ENCODE peak calls at places on chromosomes 6 and 20, in seven cellular contexts. T is brain microvascular endothelial cell, J is fibroblast of lung, B is BJ, Y is DND-41, N is Caco-2, D is AG10803. Z is an unnamed sample.

GRCh38 chr20:4666001-4666470 is 55.7 kb upstream of the PRND start:
- DNase-seq in T (peak; percentile 65), J (peak; percentile 80), B (peak; percentile 40), Y (peak; percentile 71), N (no peak), D (peak; percentile 61), Z (no peak)

GRCh38 chr20:44089987-44090674 is 96.9 kb downstream of the JPH2 start:
- DNase-seq in T (peak; percentile 60), J (peak; percentile 64), B (no peak), Y (no peak), N (peak; percentile 67), D (peak; percentile 55), Z (no peak)

GRCh38 chr6:31179042-31179386 is 8.5 kb upstream of the POU5F1 start:
- DNase-seq in T (no peak), J (no peak), B (no peak), Y (no peak), N (no peak), D (no peak), Z (no peak)

GRCh38 chr20:42378826-42379225 is 760.6 kb upstream of the CHD6 start:
- DNase-seq in T (no peak), J (no peak), B (no peak), Y (no peak), N (no peak), D (no peak), Z (no peak)

GRCh38 chr6:134389658-134390057 is 71.7 kb upstream of the SGK1 start:
- DNase-seq in T (no peak), J (no peak), B (no peak), Y (no peak), N (no peak), D (no peak), Z (no peak)

GRCh38 chr20:32149566-32150170 is 40.2 kb downstream of the TM9SF4 start:
- DNase-seq in T (no peak), J (peak; percentile 19), B (no peak), Y (no peak), N (no peak), D (no peak), Z (no peak)

GRCh38 chr6:69624944-69625343 is 171.9 kb downstream of the LMBRD1 start:
- DNase-seq in T (no peak), J (no peak), B (no peak), Y (no peak), N (no peak), D (no peak), Z (no peak)

GRCh38 chr6:132993738-132994137 is 179.4 kb downstream of the RPS12 start:
- DNase-seq in T (no peak), J (no peak), B (no peak), Y (no peak), N (no peak), D (no peak), Z (no peak)

GRCh38 chr6:26576929-26577719 is 19.6 kb upstream of the ABT1 start:
- DNase-seq in T (peak; percentile 89), J (peak; percentile 76), B (no peak), Y (peak; percentile 62), N (no peak), D (peak; percentile 71), Z (no peak)

GRCh38 chr6:75201901-75202672 is 3.8 kb downstream of the COL12A1 start:
- DNase-seq in T (peak; percentile 5), J (peak; percentile 62), B (no peak), Y (no peak), N (no peak), D (no peak), Z (no peak)

GRCh38 chr6:1242439-1242838 is 69.5 kb upstream of the FOXQ1 start:
- DNase-seq in T (peak; percentile 10), J (no peak), B (peak; percentile 74), Y (no peak), N (no peak), D (peak; percentile 54), Z (peak; percentile 88)

GRCh38 chr6:149560736-149561135 is 5.4 kb upstream of the GINM1 start:
- DNase-seq in T (peak; percentile 12), J (no peak), B (no peak), Y (peak; percentile 31), N (peak; percentile 31), D (no peak), Z (no peak)

GRCh38 chr6:145086197-145086596 is 649.1 kb downstream of the EPM2A start:
- DNase-seq in T (peak; percentile 59), J (peak; percentile 18), B (no peak), Y (no peak), N (no peak), D (peak; percentile 53), Z (no peak)

GRCh38 chr20:7031222-7031621 is 263.7 kb downstream of the BMP2 start:
- DNase-seq in T (no peak), J (no peak), B (no peak), Y (no peak), N (no peak), D (no peak), Z (no peak)

GRCh38 chr6:27224729-27225128 is 22.8 kb upstream of the PRSS16 start:
- DNase-seq in T (no peak), J (no peak), B (no peak), Y (no peak), N (no peak), D (no peak), Z (no peak)

GRCh38 chr6:149861603-149862423 is 2.3 kb downstream of the LRP11 start:
- DNase-seq in T (no peak), J (peak; percentile 45), B (no peak), Y (no peak), N (no peak), D (no peak), Z (no peak)

GRCh38 chr6:4647414-4648365 is 128.5 kb upstream of the CDYL start:
- DNase-seq in T (peak; percentile 69), J (peak; percentile 81), B (no peak), Y (peak; percentile 58), N (peak; percentile 87), D (peak; percentile 74), Z (peak; percentile 66)
- H3K4me3 ChIP-seq in T (peak overlapping the region; percentile 39), J (peak overlapping the region; percentile 51), B (peak overlapping the region; percentile 30), Y (no peak overlapping the region), N (peak overlapping the region; percentile 22), D (peak overlapping the region; percentile 58), Z (peak overlapping the region; percentile 45)

DNA sequence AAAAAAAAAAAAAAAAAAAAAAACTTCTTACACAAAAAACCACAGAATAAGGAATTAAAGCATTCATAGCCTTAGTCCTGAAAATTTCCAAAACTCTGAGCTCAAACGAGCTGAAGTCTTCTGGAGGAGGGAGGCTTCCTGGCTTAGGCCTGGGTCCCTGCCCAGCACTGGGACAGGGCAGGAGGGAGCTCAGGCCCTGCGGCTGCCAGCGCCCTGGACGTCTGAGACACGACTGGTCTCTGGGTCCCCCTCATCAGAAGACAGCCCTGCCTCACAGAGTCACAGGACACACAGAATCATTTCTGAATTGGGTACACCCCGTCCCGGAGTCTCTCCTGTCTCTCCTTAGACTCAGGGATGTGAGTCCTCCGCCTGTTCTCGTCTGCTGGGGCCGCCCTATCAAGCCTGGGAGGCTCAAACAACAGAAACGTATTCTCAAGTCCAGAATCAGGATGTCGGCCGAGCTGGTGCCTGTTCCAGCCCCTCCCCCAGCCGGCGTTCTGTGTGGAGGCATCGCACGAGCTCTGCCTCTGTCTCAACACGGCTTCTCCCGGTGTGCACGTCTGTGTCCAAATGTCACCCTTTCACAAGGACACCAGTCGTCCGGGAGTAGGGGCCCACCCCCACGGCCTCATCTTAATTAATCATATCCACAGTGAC is 39.4 kb downstream of the ZBTB46 start:
- DNase-seq in T (no peak), J (no peak), B (no peak), Y (no peak), N (no peak), D (no peak), Z (no peak)
- TF ChIP-seq CTCF in T (no peak), J (no peak), B (no peak), Y (no peak), N (no peak), D (no peak), Z (no peak)

GRCh38 chr6:5998741-5999687 is 7.7 kb downstream of the NRN1 start:
- DNase-seq in T (no peak), J (no peak), B (no peak), Y (no peak), N (no peak), D (peak; percentile 50), Z (no peak)
- H3K4me3 ChIP-seq in T (peak overlapping the region; percentile 22), J (peak overlapping the region; percentile 47), B (no peak overlapping the region), Y (no peak overlapping the region), N (no peak overlapping the region), D (peak overlapping the region; percentile 51), Z (no peak overlapping the region)

GRCh38 chr6:33712914-33713313 is 1.4 kb upstream of the UQCC2 start:
- DNase-seq in T (no peak), J (no peak), B (no peak), Y (no peak), N (no peak), D (no peak), Z (no peak)

GRCh38 chr6:33709605-33710295 is 1.8 kb downstream of the UQCC2 start:
- DNase-seq in T (no peak), J (no peak), B (no peak), Y (no peak), N (no peak), D (no peak), Z (no peak)

GRCh38 chr6:33708516-33709204 is 2.8 kb downstream of the UQCC2 start:
- DNase-seq in T (no peak), J (no peak), B (no peak), Y (no peak), N (no peak), D (no peak), Z (no peak)

GRCh38 chr6:33711140-33712129 is at the start of gene UQCC2:
- DNase-seq in T (peak; percentile 87), J (peak; percentile 91), B (peak; percentile 76), Y (peak; percentile 97), N (peak; percentile 96), D (peak; percentile 93), Z (peak; percentile 79)

DNA sequence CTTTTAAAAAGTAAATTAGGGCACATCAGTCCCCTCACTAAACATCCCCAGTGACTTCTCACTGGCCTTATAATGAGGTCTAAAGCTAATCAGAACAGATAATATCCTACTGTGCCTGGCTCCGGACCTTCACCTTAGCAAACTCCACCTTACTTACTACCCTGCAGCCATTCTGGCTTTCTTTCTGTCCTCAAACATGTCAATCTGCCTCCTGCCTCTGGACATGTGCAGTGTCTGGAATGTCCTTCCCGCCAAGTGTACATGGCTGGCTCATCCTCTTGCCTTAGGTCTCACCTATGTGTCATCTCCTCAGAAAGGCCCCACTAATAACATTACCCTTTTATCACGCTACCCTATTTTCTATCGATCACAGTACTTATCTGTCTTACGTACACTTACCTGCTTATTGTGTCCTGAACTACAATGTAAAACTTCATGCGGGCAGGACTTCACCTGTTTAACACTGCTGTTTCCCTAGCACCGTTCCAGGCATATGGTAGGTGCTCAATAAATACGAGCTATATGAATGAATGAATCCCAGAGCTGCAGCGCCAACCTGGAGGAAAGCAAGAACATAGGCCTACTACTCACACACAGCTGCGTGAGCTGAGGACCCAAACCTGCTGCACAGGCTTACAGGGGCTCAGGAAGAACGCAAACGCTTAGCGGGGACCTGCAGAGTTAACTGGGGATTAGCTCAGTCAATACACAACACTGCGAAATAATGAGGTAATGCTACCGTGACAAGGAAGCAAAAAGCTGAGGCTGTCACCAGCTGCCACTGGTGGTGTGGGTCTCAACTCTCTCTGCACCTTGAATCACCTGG is 991 bp downstream of the UQCC2 start:
- DNase-seq in T (no peak), J (no peak), B (no peak), Y (peak; percentile 33), N (peak; percentile 41), D (no peak), Z (no peak)
- TF ChIP-seq CTCF in T (no peak), J (no peak), B (no peak), Y (no peak), N (no peak), D (no peak), Z (no peak)

GRCh38 chr20:34215711-34216381 is 25.4 kb upstream of the ASIP start:
- DNase-seq in T (peak; percentile 51), J (peak; percentile 76), B (no peak), Y (no peak), N (peak; percentile 93), D (peak; percentile 57), Z (peak; percentile 51)
- H3K4me3 ChIP-seq in T (peak overlapping the region; percentile 67), J (peak overlapping the region; percentile 69), B (peak overlapping the region; percentile 50), Y (no peak overlapping the region), N (peak overlapping the region; percentile 53), D (peak overlapping the region; percentile 73), Z (peak overlapping the region; percentile 58)